ENCODE peak calls at places on chromosomes 4 and X, in eight cellular contexts. One of them, this sample, is unnamed.

GRCh38 chr4:13328591-13328990 is 155.5 kb downstream of the RAB28 start:
- DNase-seq in adrenal gland: no peak
- DNase-seq in AG04450: no peak
- DNase-seq in NB4: no peak
- DNase-seq in OCI-LY7: no peak
- DNase-seq in dorsolateral prefrontal cortex: no peak
- DNase-seq in lower lobe of right lung: no peak
- DNase-seq in K562: no peak
- DNase-seq in this sample: no peak

GRCh38 chr4:172207258-172207657 is 394.1 kb downstream of the GALNTL6 start:
- DNase-seq in adrenal gland: no peak
- DNase-seq in AG04450: no peak
- DNase-seq in NB4: no peak
- DNase-seq in OCI-LY7: no peak
- DNase-seq in dorsolateral prefrontal cortex: no peak
- DNase-seq in lower lobe of right lung: no peak
- DNase-seq in K562: no peak
- DNase-seq in this sample: no peak

GRCh38 chr4:165684177-165684870 is 188.7 kb upstream of the TLL1 start:
- DNase-seq in adrenal gland: no peak
- DNase-seq in AG04450: no peak
- DNase-seq in NB4: no peak
- DNase-seq in OCI-LY7: no peak
- DNase-seq in dorsolateral prefrontal cortex: no peak
- DNase-seq in lower lobe of right lung: no peak
- DNase-seq in K562: no peak
- DNase-seq in this sample: no peak

GRCh38 chrX:49171752-49172279 is at the start of gene PLP2:
- DNase-seq in adrenal gland: peak
- DNase-seq in AG04450: no peak
- DNase-seq in NB4: peak
- DNase-seq in OCI-LY7: peak
- DNase-seq in dorsolateral prefrontal cortex: no peak
- DNase-seq in lower lobe of right lung: peak
- DNase-seq in K562: peak
- DNase-seq in this sample: no peak

GRCh38 chrX:23052324-23052723 is 52.6 kb downstream of the DDX53 start:
- DNase-seq in adrenal gland: no peak
- DNase-seq in AG04450: no peak
- DNase-seq in NB4: no peak
- DNase-seq in OCI-LY7: no peak
- DNase-seq in dorsolateral prefrontal cortex: no peak
- DNase-seq in lower lobe of right lung: no peak
- DNase-seq in K562: no peak
- DNase-seq in this sample: no peak

GRCh38 chrX:20515841-20516461 is 249.2 kb upstream of the RPS6KA3 start:
- DNase-seq in adrenal gland: no peak
- DNase-seq in AG04450: peak
- DNase-seq in NB4: peak
- DNase-seq in OCI-LY7: no peak
- DNase-seq in dorsolateral prefrontal cortex: no peak
- DNase-seq in lower lobe of right lung: no peak
- DNase-seq in K562: no peak
- DNase-seq in this sample: peak

GRCh38 chrX:14029039-14029424 is 660 bp downstream of the GEMIN8 start:
- DNase-seq in adrenal gland: no peak
- DNase-seq in AG04450: no peak
- DNase-seq in NB4: peak
- DNase-seq in OCI-LY7: peak
- DNase-seq in dorsolateral prefrontal cortex: no peak
- DNase-seq in lower lobe of right lung: no peak
- DNase-seq in K562: peak
- DNase-seq in this sample: no peak

GRCh38 chr4:111618908-111619307 is 526.3 kb upstream of the FAM241A start:
- DNase-seq in adrenal gland: no peak
- DNase-seq in AG04450: no peak
- DNase-seq in NB4: no peak
- DNase-seq in OCI-LY7: no peak
- DNase-seq in dorsolateral prefrontal cortex: no peak
- DNase-seq in lower lobe of right lung: no peak
- DNase-seq in K562: no peak
- DNase-seq in this sample: no peak

GRCh38 chrX:67614414-67614813 is 70.6 kb downstream of the AR start:
- DNase-seq in adrenal gland: no peak
- DNase-seq in AG04450: no peak
- DNase-seq in NB4: no peak
- DNase-seq in OCI-LY7: no peak
- DNase-seq in dorsolateral prefrontal cortex: no peak
- DNase-seq in lower lobe of right lung: no peak
- DNase-seq in K562: no peak
- DNase-seq in this sample: no peak

GRCh38 chr4:145061325-145061920 is 36.6 kb downstream of the ANAPC10 start:
- DNase-seq in adrenal gland: no peak
- DNase-seq in AG04450: peak
- DNase-seq in NB4: peak
- DNase-seq in OCI-LY7: peak
- DNase-seq in dorsolateral prefrontal cortex: no peak
- DNase-seq in lower lobe of right lung: no peak
- DNase-seq in K562: no peak
- DNase-seq in this sample: peak

GRCh38 chr4:10106421-10107039 is 10.1 kb downstream of the WDR1 start:
- DNase-seq in adrenal gland: peak
- DNase-seq in AG04450: peak
- DNase-seq in NB4: peak
- DNase-seq in OCI-LY7: no peak
- DNase-seq in dorsolateral prefrontal cortex: peak
- DNase-seq in lower lobe of right lung: no peak
- DNase-seq in K562: peak
- DNase-seq in this sample: no peak

GRCh38 chrX:17860811-17861495 is at the start of gene RAI2:
- DNase-seq in adrenal gland: peak
- DNase-seq in AG04450: no peak
- DNase-seq in NB4: no peak
- DNase-seq in OCI-LY7: no peak
- DNase-seq in dorsolateral prefrontal cortex: peak
- DNase-seq in lower lobe of right lung: peak
- DNase-seq in K562: peak
- DNase-seq in this sample: no peak

GRCh38 chr4:1226167-1226514 is 22.8 kb downstream of the CTBP1 start:
- DNase-seq in adrenal gland: peak
- DNase-seq in AG04450: no peak
- DNase-seq in NB4: no peak
- DNase-seq in OCI-LY7: no peak
- DNase-seq in dorsolateral prefrontal cortex: no peak
- DNase-seq in lower lobe of right lung: no peak
- DNase-seq in K562: no peak
- DNase-seq in this sample: no peak

GRCh38 chrX:115413246-115413878 is 123.8 kb downstream of the LUZP4 start:
- DNase-seq in adrenal gland: no peak
- DNase-seq in AG04450: no peak
- DNase-seq in NB4: no peak
- DNase-seq in OCI-LY7: no peak
- DNase-seq in dorsolateral prefrontal cortex: no peak
- DNase-seq in lower lobe of right lung: no peak
- DNase-seq in K562: no peak
- DNase-seq in this sample: no peak

GRCh38 chr4:148171596-148171995 is 270.6 kb downstream of the NR3C2 start:
- DNase-seq in adrenal gland: no peak
- DNase-seq in AG04450: no peak
- DNase-seq in NB4: no peak
- DNase-seq in OCI-LY7: no peak
- DNase-seq in dorsolateral prefrontal cortex: no peak
- DNase-seq in lower lobe of right lung: no peak
- DNase-seq in K562: no peak
- DNase-seq in this sample: no peak

GRCh38 chrX:72100051-72100755 is 31.5 kb downstream of the RTL5 start:
- DNase-seq in adrenal gland: no peak
- DNase-seq in AG04450: no peak
- DNase-seq in NB4: peak
- DNase-seq in OCI-LY7: no peak
- DNase-seq in dorsolateral prefrontal cortex: no peak
- DNase-seq in lower lobe of right lung: no peak
- DNase-seq in K562: no peak
- DNase-seq in this sample: no peak

GRCh38 chr4:2251073-2251794 is 9.3 kb upstream of the HAUS3 start:
- DNase-seq in adrenal gland: no peak
- DNase-seq in AG04450: no peak
- DNase-seq in NB4: no peak
- DNase-seq in OCI-LY7: no peak
- DNase-seq in dorsolateral prefrontal cortex: peak
- DNase-seq in lower lobe of right lung: peak
- DNase-seq in K562: no peak
- DNase-seq in this sample: no peak

GRCh38 chrX:134737061-134737460 is 78.8 kb upstream of the PLAC1 start:
- DNase-seq in adrenal gland: no peak
- DNase-seq in AG04450: no peak
- DNase-seq in NB4: no peak
- DNase-seq in OCI-LY7: no peak
- DNase-seq in dorsolateral prefrontal cortex: no peak
- DNase-seq in lower lobe of right lung: no peak
- DNase-seq in K562: no peak
- DNase-seq in this sample: no peak

GRCh38 chr4:56840559-56840958 is 19.1 kb upstream of the SPINK2 start:
- DNase-seq in adrenal gland: no peak
- DNase-seq in AG04450: no peak
- DNase-seq in NB4: peak
- DNase-seq in OCI-LY7: no peak
- DNase-seq in dorsolateral prefrontal cortex: no peak
- DNase-seq in lower lobe of right lung: no peak
- DNase-seq in K562: no peak
- DNase-seq in this sample: no peak

GRCh38 chr4:67779631-67780030 is 25.4 kb upstream of the GNRHR start:
- DNase-seq in adrenal gland: no peak
- DNase-seq in AG04450: no peak
- DNase-seq in NB4: no peak
- DNase-seq in OCI-LY7: no peak
- DNase-seq in dorsolateral prefrontal cortex: no peak
- DNase-seq in lower lobe of right lung: no peak
- DNase-seq in K562: no peak
- DNase-seq in this sample: no peak

GRCh38 chrX:150366951-150367545 is 3.9 kb downstream of the MAMLD1 start:
- DNase-seq in adrenal gland: peak
- DNase-seq in AG04450: no peak
- DNase-seq in NB4: no peak
- DNase-seq in OCI-LY7: no peak
- DNase-seq in dorsolateral prefrontal cortex: no peak
- DNase-seq in lower lobe of right lung: no peak
- DNase-seq in K562: no peak
- DNase-seq in this sample: no peak

GRCh38 chrX:7108995-7109634 is 38.4 kb upstream of the STS start:
- DNase-seq in adrenal gland: no peak
- DNase-seq in AG04450: no peak
- DNase-seq in NB4: no peak
- DNase-seq in OCI-LY7: peak
- DNase-seq in dorsolateral prefrontal cortex: no peak
- DNase-seq in lower lobe of right lung: no peak
- DNase-seq in K562: no peak
- DNase-seq in this sample: no peak
- H3K4me3 ChIP-seq in adrenal gland: no peak
- H3K4me3 ChIP-seq in AG04450: no peak
- H3K4me3 ChIP-seq in NB4: no peak
- H3K4me3 ChIP-seq in OCI-LY7: peak
- H3K4me3 ChIP-seq in dorsolateral prefrontal cortex: no peak
- H3K4me3 ChIP-seq in lower lobe of right lung: peak
- H3K4me3 ChIP-seq in K562: no peak
- H3K4me3 ChIP-seq in this sample: peak

GRCh38 chrX:40318076-40318475 is 220.3 kb upstream of the BCOR start:
- DNase-seq in adrenal gland: no peak
- DNase-seq in AG04450: no peak
- DNase-seq in NB4: no peak
- DNase-seq in OCI-LY7: no peak
- DNase-seq in dorsolateral prefrontal cortex: no peak
- DNase-seq in lower lobe of right lung: no peak
- DNase-seq in K562: no peak
- DNase-seq in this sample: no peak

GRCh38 chrX:40316502-40316901 is 218.7 kb upstream of the BCOR start:
- DNase-seq in adrenal gland: no peak
- DNase-seq in AG04450: no peak
- DNase-seq in NB4: no peak
- DNase-seq in OCI-LY7: no peak
- DNase-seq in dorsolateral prefrontal cortex: no peak
- DNase-seq in lower lobe of right lung: no peak
- DNase-seq in K562: no peak
- DNase-seq in this sample: no peak

GRCh38 chrX:40313269-40313668 is 215.5 kb upstream of the BCOR start:
- DNase-seq in adrenal gland: no peak
- DNase-seq in AG04450: no peak
- DNase-seq in NB4: no peak
- DNase-seq in OCI-LY7: no peak
- DNase-seq in dorsolateral prefrontal cortex: no peak
- DNase-seq in lower lobe of right lung: no peak
- DNase-seq in K562: no peak
- DNase-seq in this sample: no peak

GRCh38 chrX:40310016-40310415 is 212.3 kb upstream of the BCOR start:
- DNase-seq in adrenal gland: no peak
- DNase-seq in AG04450: no peak
- DNase-seq in NB4: no peak
- DNase-seq in OCI-LY7: no peak
- DNase-seq in dorsolateral prefrontal cortex: no peak
- DNase-seq in lower lobe of right lung: no peak
- DNase-seq in K562: no peak
- DNase-seq in this sample: no peak

GRCh38 chrX:40314070-40314469 is 216.3 kb upstream of the BCOR start:
- DNase-seq in adrenal gland: no peak
- DNase-seq in AG04450: no peak
- DNase-seq in NB4: no peak
- DNase-seq in OCI-LY7: no peak
- DNase-seq in dorsolateral prefrontal cortex: no peak
- DNase-seq in lower lobe of right lung: no peak
- DNase-seq in K562: no peak
- DNase-seq in this sample: no peak
- TF ChIP-seq CTCF in adrenal gland: no peak
- TF ChIP-seq CTCF in AG04450: no peak
- TF ChIP-seq CTCF in NB4: no peak
- TF ChIP-seq CTCF in OCI-LY7: peak
- TF ChIP-seq CTCF in dorsolateral prefrontal cortex: peak
- TF ChIP-seq CTCF in lower lobe of right lung: no peak
- TF ChIP-seq CTCF in K562: peak
- TF ChIP-seq CTCF in this sample: peak

GRCh38 chr4:181637186-181638105 is 605.8 kb upstream of the TENM3 start:
- DNase-seq in adrenal gland: no peak
- DNase-seq in AG04450: no peak
- DNase-seq in NB4: no peak
- DNase-seq in OCI-LY7: no peak
- DNase-seq in dorsolateral prefrontal cortex: no peak
- DNase-seq in lower lobe of right lung: no peak
- DNase-seq in K562: no peak
- DNase-seq in this sample: no peak
- H3K4me3 ChIP-seq in adrenal gland: no peak
- H3K4me3 ChIP-seq in AG04450: no peak
- H3K4me3 ChIP-seq in NB4: no peak
- H3K4me3 ChIP-seq in OCI-LY7: no peak
- H3K4me3 ChIP-seq in dorsolateral prefrontal cortex: no peak
- H3K4me3 ChIP-seq in lower lobe of right lung: no peak
- H3K4me3 ChIP-seq in K562: no peak
- H3K4me3 ChIP-seq in this sample: no peak

DNA sequence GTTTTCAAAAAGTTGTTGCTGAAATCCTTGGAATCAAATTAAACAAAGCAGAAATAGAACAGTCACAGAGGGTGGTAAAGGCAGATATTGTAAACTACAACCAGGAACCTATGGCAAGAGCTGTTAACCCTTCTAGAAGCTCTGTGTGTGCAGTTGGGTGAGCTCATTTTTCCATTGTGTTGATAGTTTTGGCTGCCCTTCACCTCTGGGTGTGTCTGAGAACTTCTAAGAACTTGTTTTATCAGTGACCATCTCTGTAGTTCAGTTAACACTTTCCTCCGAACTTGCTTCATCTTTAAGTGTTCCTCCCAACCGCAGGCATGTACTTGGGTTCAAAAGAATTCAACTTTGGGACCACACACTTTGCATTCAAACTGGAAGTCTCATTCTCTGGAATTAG is 32.7 kb downstream of the RBMX start:
- DNase-seq in adrenal gland: no peak
- DNase-seq in AG04450: no peak
- DNase-seq in NB4: no peak
- DNase-seq in OCI-LY7: no peak
- DNase-seq in dorsolateral prefrontal cortex: no peak
- DNase-seq in lower lobe of right lung: no peak
- DNase-seq in K562: no peak
- DNase-seq in this sample: no peak
- TF ChIP-seq CTCF in adrenal gland: no peak
- TF ChIP-seq CTCF in AG04450: no peak
- TF ChIP-seq CTCF in NB4: no peak
- TF ChIP-seq CTCF in OCI-LY7: no peak
- TF ChIP-seq CTCF in dorsolateral prefrontal cortex: no peak
- TF ChIP-seq CTCF in lower lobe of right lung: no peak
- TF ChIP-seq CTCF in K562: no peak
- TF ChIP-seq CTCF in this sample: no peak